ENCODE peak calls at places on chromosome 20, in five cellular contexts. D, S, W, K and I are unnamed samples.

GRCh38 chr20:50071039-50071888 is 41.7 kb downstream of the UBE2V1 start:
- DNase-seq in D (no peak), K (peak), W (peak), S (peak), I (peak)

GRCh38 chr20:58718729-58719128 is 26.1 kb downstream of the NPEPL1 start:
- DNase-seq in K (no peak), S (no peak), W (peak), D (no peak), I (no peak)

GRCh38 chr20:59933849-59934585 is 580 bp upstream of the SYCP2 start:
- DNase-seq in K (no peak), S (peak), D (no peak), W (peak), I (peak)

GRCh38 chr20:37145014-37145413 is 34.1 kb upstream of the RPN2 start:
- DNase-seq in S (no peak), K (no peak), D (no peak), W (no peak), I (no peak)

GRCh38 chr20:37406010-37406998 is 60.4 kb downstream of the SRC start:
- DNase-seq in W (peak), D (no peak), K (no peak), S (no peak), I (no peak)

GRCh38 chr20:25321262-25321831 is 69.3 kb downstream of the ABHD12 start:
- DNase-seq in K (no peak), S (no peak), W (no peak), D (no peak), I (no peak)

GRCh38 chr20:57682184-57683038 is 27.4 kb downstream of the PMEPA1 start:
- DNase-seq in S (no peak), W (no peak), D (peak), K (no peak), I (no peak)

GRCh38 chr20:58325914-58326313 is 16.4 kb downstream of the RAB22A start:
- DNase-seq in W (no peak), K (no peak), D (no peak), S (no peak), I (no peak)

GRCh38 chr20:39910536-39910935 is 778.5 kb downstream of the MAFB start:
- DNase-seq in D (no peak), S (no peak), K (no peak), W (no peak), I (no peak)

GRCh38 chr20:21103582-21104465 is 2.3 kb downstream of the LINC00237 start:
- DNase-seq in K (no peak), W (no peak), S (no peak), D (no peak), I (no peak)
- TF ChIP-seq ATF3 in K (no peak), W (no peak), S (no peak), D (no peak), I (no peak)

GRCh38 chr20:4555188-4555893 is 166.4 kb upstream of the PRND start:
- DNase-seq in S (peak), W (no peak), D (no peak), K (no peak), I (no peak)
- TF ChIP-seq ATF3 in S (no peak), W (no peak), D (no peak), K (no peak), I (no peak)

DNA sequence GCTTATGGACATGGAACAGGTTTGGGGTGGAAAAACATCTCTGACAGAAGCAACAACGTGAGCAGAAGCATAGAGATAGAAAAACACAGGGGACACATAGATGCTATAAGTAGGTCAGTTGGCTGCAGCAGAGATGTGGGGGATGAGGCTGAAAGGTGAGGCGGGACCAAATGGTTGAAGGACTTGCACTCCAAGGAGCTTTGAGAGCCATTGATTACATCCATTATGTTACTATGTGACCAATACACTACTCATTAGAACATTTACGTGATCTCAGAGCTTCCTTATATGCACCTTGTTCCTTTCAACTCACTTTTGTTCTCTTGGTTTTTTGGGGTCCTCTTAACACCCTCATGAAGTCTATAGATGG is 47.9 kb upstream of the TTPAL start:
- DNase-seq in D (no peak), K (no peak), W (no peak), S (no peak), I (no peak)
- TF ChIP-seq ATF3 in D (no peak), K (no peak), W (no peak), S (no peak), I (no peak)

GRCh38 chr20:5621305-5621704 is 128.9 kb upstream of the SHLD1 start:
- DNase-seq in W (no peak), S (no peak), D (no peak), K (no peak), I (no peak)
- TF ChIP-seq ATF3 in W (no peak), S (no peak), D (no peak), K (no peak), I (no peak)

DNA sequence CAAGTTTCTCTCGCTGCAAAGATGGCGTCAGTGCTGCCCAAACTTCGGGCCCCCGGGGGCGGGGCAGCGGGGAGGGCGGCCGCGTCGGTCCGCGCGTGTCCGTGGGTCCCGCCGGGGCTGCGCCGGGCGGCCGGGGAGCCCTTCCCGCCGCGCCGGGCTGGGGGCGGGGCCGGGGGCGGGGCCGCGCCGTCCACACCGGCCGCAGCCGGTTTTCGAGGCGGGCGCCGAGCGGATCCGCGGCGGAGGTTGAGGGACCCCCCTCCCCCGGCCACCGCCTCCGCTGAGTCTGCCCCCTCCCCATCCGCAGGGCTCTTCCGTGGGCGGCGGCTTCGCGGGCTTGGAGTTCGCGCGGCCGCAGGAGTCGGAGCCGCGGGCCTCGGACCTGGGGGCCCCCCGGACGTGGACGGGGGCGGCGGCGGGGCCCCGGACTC is 509 bp downstream of the SLC2A4RG start:
- DNase-seq in S (no peak), W (peak), D (no peak), K (no peak), I (no peak)
- TF ChIP-seq ATF3 in S (no peak), W (no peak), D (no peak), K (no peak), I (no peak)

GRCh38 chr20:47711046-47711752 is 74.1 kb downstream of the SULF2 start:
- DNase-seq in S (no peak), W (no peak), K (no peak), D (no peak), I (peak)
- TF ChIP-seq ATF3 in S (no peak), W (no peak), K (no peak), D (no peak), I (peak)

GRCh38 chr20:3128585-3128984 is 31.1 kb downstream of the FASTKD5 start:
- DNase-seq in W (no peak), K (no peak), D (no peak), S (no peak), I (no peak)

GRCh38 chr20:3130051-3130600 is 29.5 kb downstream of the FASTKD5 start:
- DNase-seq in S (no peak), D (no peak), K (no peak), W (no peak), I (no peak)

GRCh38 chr20:3123542-3123941 is 36.1 kb downstream of the FASTKD5 start:
- DNase-seq in K (no peak), W (no peak), S (no peak), D (no peak), I (no peak)

GRCh38 chr20:3129094-3129493 is 30.6 kb downstream of the FASTKD5 start:
- DNase-seq in W (no peak), D (no peak), K (no peak), S (no peak), I (no peak)

DNA sequence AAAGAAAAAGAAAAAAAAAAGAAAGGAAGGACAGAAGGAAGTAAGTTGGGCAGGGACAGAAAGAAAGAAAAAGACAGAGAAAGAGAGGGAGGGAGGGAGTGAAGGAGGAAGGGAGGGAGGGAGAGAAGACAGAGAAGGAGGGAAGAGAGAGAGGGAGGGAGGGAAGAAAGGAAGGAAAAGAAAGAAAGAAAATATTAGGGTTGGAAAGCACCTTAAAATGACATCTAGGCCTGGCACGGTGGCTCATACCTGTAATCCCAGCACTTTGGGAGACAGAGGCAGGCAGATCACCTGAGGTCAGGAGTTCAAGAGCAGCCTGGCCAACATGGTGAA is 33.2 kb downstream of the FASTKD5 start:
- DNase-seq in K (no peak), W (no peak), S (no peak), D (no peak), I (no peak)
- TF ChIP-seq ATF3 in K (no peak), W (no peak), S (no peak), D (no peak), I (no peak)

GRCh38 chr20:2140561-2140960 is 38.9 kb downstream of the STK35 start:
- DNase-seq in W (no peak), S (no peak), D (no peak), K (no peak), I (no peak)
- TF ChIP-seq ATF3 in W (no peak), S (no peak), D (no peak), K (no peak), I (no peak)

GRCh38 chr20:35972445-35972844 is 4.1 kb downstream of the CNBD2 start:
- DNase-seq in D (no peak), W (no peak), K (no peak), S (no peak), I (no peak)
- TF ChIP-seq ATF3 in D (no peak), W (no peak), K (no peak), S (no peak), I (no peak)